ENCODE peak calls at places on chromosomes 3 and 15, in ten cellular contexts. One of them, this sample, is unnamed.

GRCh38 chr3:112074616-112075497 is 11.3 kb upstream of the C3orf52 start:
- DNase-seq in fibroblast of lung: peak; percentile 98
- DNase-seq in IMR-90: peak; percentile 97
- DNase-seq in CD8-positive, alpha-beta memory T cell: no peak
- DNase-seq in left lung: peak; percentile 83
- DNase-seq in psoas muscle: no peak
- DNase-seq in A549: peak; percentile 87
- DNase-seq in fibroblast of villous mesenchyme: peak; percentile 95
- DNase-seq in body of pancreas: peak; percentile 61
- DNase-seq in colonic mucosa: peak; percentile 70
- DNase-seq in this sample: no peak

GRCh38 chr15:58243083-58243482 is 104.9 kb downstream of the AQP9 start:
- DNase-seq in fibroblast of lung: no peak
- DNase-seq in IMR-90: no peak
- DNase-seq in CD8-positive, alpha-beta memory T cell: no peak
- DNase-seq in left lung: no peak
- DNase-seq in psoas muscle: no peak
- DNase-seq in A549: no peak
- DNase-seq in fibroblast of villous mesenchyme: no peak
- DNase-seq in body of pancreas: no peak
- DNase-seq in colonic mucosa: no peak
- DNase-seq in this sample: no peak

GRCh38 chr15:32698773-32699390 is 18.9 kb upstream of the GREM1 start:
- DNase-seq in fibroblast of lung: peak; percentile 62
- DNase-seq in IMR-90: peak; percentile 29
- DNase-seq in CD8-positive, alpha-beta memory T cell: no peak
- DNase-seq in left lung: no peak
- DNase-seq in psoas muscle: no peak
- DNase-seq in A549: no peak
- DNase-seq in fibroblast of villous mesenchyme: no peak
- DNase-seq in body of pancreas: no peak
- DNase-seq in colonic mucosa: no peak
- DNase-seq in this sample: no peak

GRCh38 chr3:126364731-126365301 is 7.6 kb upstream of the KLF15 start:
- DNase-seq in fibroblast of lung: no peak
- DNase-seq in IMR-90: no peak
- DNase-seq in CD8-positive, alpha-beta memory T cell: no peak
- DNase-seq in left lung: peak; percentile 41
- DNase-seq in psoas muscle: no peak
- DNase-seq in A549: no peak
- DNase-seq in fibroblast of villous mesenchyme: no peak
- DNase-seq in body of pancreas: no peak
- DNase-seq in colonic mucosa: no peak
- DNase-seq in this sample: no peak

GRCh38 chr3:128080323-128080898 is 28.2 kb downstream of the SEC61A1 start:
- DNase-seq in fibroblast of lung: peak; percentile 91
- DNase-seq in IMR-90: peak; percentile 98
- DNase-seq in CD8-positive, alpha-beta memory T cell: no peak
- DNase-seq in left lung: no peak
- DNase-seq in psoas muscle: no peak
- DNase-seq in A549: no peak
- DNase-seq in fibroblast of villous mesenchyme: peak; percentile 95
- DNase-seq in body of pancreas: no peak
- DNase-seq in colonic mucosa: no peak
- DNase-seq in this sample: no peak

GRCh38 chr3:50274371-50275104 is 4.3 kb upstream of the LSMEM2 start:
- DNase-seq in fibroblast of lung: peak; percentile 47
- DNase-seq in IMR-90: peak; percentile 57
- DNase-seq in CD8-positive, alpha-beta memory T cell: peak; percentile 55
- DNase-seq in left lung: peak; percentile 87
- DNase-seq in psoas muscle: peak; percentile 69
- DNase-seq in A549: peak; percentile 50
- DNase-seq in fibroblast of villous mesenchyme: peak; percentile 63
- DNase-seq in body of pancreas: peak; percentile 71
- DNase-seq in colonic mucosa: peak; percentile 79
- DNase-seq in this sample: no peak

GRCh38 chr15:70328137-70329115 is 230.7 kb upstream of the TLE3 start:
- DNase-seq in fibroblast of lung: peak; percentile 96
- DNase-seq in IMR-90: peak; percentile 48
- DNase-seq in CD8-positive, alpha-beta memory T cell: no peak
- DNase-seq in left lung: no peak
- DNase-seq in psoas muscle: peak; percentile 76
- DNase-seq in A549: no peak
- DNase-seq in fibroblast of villous mesenchyme: peak; percentile 88
- DNase-seq in body of pancreas: peak; percentile 40
- DNase-seq in colonic mucosa: no peak
- DNase-seq in this sample: no peak

GRCh38 chr3:165210132-165210531 is 13.9 kb upstream of the SLITRK3 start:
- DNase-seq in fibroblast of lung: no peak
- DNase-seq in IMR-90: no peak
- DNase-seq in CD8-positive, alpha-beta memory T cell: no peak
- DNase-seq in left lung: no peak
- DNase-seq in psoas muscle: no peak
- DNase-seq in A549: no peak
- DNase-seq in fibroblast of villous mesenchyme: no peak
- DNase-seq in body of pancreas: no peak
- DNase-seq in colonic mucosa: no peak
- DNase-seq in this sample: no peak

GRCh38 chr3:56771376-56771775 is 30.4 kb downstream of the ARHGEF3 start:
- DNase-seq in fibroblast of lung: no peak
- DNase-seq in IMR-90: no peak
- DNase-seq in CD8-positive, alpha-beta memory T cell: no peak
- DNase-seq in left lung: no peak
- DNase-seq in psoas muscle: no peak
- DNase-seq in A549: no peak
- DNase-seq in fibroblast of villous mesenchyme: no peak
- DNase-seq in body of pancreas: no peak
- DNase-seq in colonic mucosa: no peak
- DNase-seq in this sample: no peak

GRCh38 chr3:129794319-129795201 is 99.0 kb downstream of the TMCC1 start:
- DNase-seq in fibroblast of lung: peak; percentile 84
- DNase-seq in IMR-90: no peak
- DNase-seq in CD8-positive, alpha-beta memory T cell: no peak
- DNase-seq in left lung: peak; percentile 87
- DNase-seq in psoas muscle: no peak
- DNase-seq in A549: peak; percentile 36
- DNase-seq in fibroblast of villous mesenchyme: no peak
- DNase-seq in body of pancreas: peak; percentile 54
- DNase-seq in colonic mucosa: peak; percentile 74
- DNase-seq in this sample: no peak

GRCh38 chr3:25390605-25391004 is 37.5 kb upstream of the RARB start:
- DNase-seq in fibroblast of lung: no peak
- DNase-seq in IMR-90: no peak
- DNase-seq in CD8-positive, alpha-beta memory T cell: no peak
- DNase-seq in left lung: no peak
- DNase-seq in psoas muscle: no peak
- DNase-seq in A549: no peak
- DNase-seq in fibroblast of villous mesenchyme: no peak
- DNase-seq in body of pancreas: no peak
- DNase-seq in colonic mucosa: no peak
- DNase-seq in this sample: no peak

GRCh38 chr3:181722156-181722555 is 10.4 kb downstream of the SOX2 start:
- DNase-seq in fibroblast of lung: no peak
- DNase-seq in IMR-90: no peak
- DNase-seq in CD8-positive, alpha-beta memory T cell: no peak
- DNase-seq in left lung: no peak
- DNase-seq in psoas muscle: no peak
- DNase-seq in A549: no peak
- DNase-seq in fibroblast of villous mesenchyme: no peak
- DNase-seq in body of pancreas: no peak
- DNase-seq in colonic mucosa: no peak
- DNase-seq in this sample: no peak

GRCh38 chr3:127672429-127673190 is at the start of gene ABTB1:
- DNase-seq in fibroblast of lung: peak; percentile 65
- DNase-seq in IMR-90: peak; percentile 58
- DNase-seq in CD8-positive, alpha-beta memory T cell: peak; percentile 78
- DNase-seq in left lung: peak; percentile 99
- DNase-seq in psoas muscle: peak; percentile 88
- DNase-seq in A549: peak; percentile 68
- DNase-seq in fibroblast of villous mesenchyme: peak; percentile 78
- DNase-seq in body of pancreas: peak; percentile 89
- DNase-seq in colonic mucosa: peak; percentile 87
- DNase-seq in this sample: peak; percentile 57

GRCh38 chr3:4687167-4687566 is 194.0 kb downstream of the ITPR1 start:
- DNase-seq in fibroblast of lung: peak; percentile 59
- DNase-seq in IMR-90: no peak
- DNase-seq in CD8-positive, alpha-beta memory T cell: no peak
- DNase-seq in left lung: no peak
- DNase-seq in psoas muscle: no peak
- DNase-seq in A549: no peak
- DNase-seq in fibroblast of villous mesenchyme: peak; percentile 65
- DNase-seq in body of pancreas: peak; percentile 27
- DNase-seq in colonic mucosa: no peak
- DNase-seq in this sample: no peak

GRCh38 chr3:18847583-18848197 is 300.6 kb upstream of the KCNH8 start:
- DNase-seq in fibroblast of lung: no peak
- DNase-seq in IMR-90: no peak
- DNase-seq in CD8-positive, alpha-beta memory T cell: no peak
- DNase-seq in left lung: no peak
- DNase-seq in psoas muscle: no peak
- DNase-seq in A549: peak; percentile 10
- DNase-seq in fibroblast of villous mesenchyme: no peak
- DNase-seq in body of pancreas: no peak
- DNase-seq in colonic mucosa: no peak
- DNase-seq in this sample: no peak
- H3K4me3 ChIP-seq in fibroblast of lung: no peak overlapping the region
- H3K4me3 ChIP-seq in IMR-90: no peak overlapping the region
- H3K4me3 ChIP-seq in CD8-positive, alpha-beta memory T cell: no peak overlapping the region
- H3K4me3 ChIP-seq in left lung: no peak overlapping the region
- H3K4me3 ChIP-seq in psoas muscle: no peak overlapping the region
- H3K4me3 ChIP-seq in A549: no peak overlapping the region
- H3K4me3 ChIP-seq in fibroblast of villous mesenchyme: no peak overlapping the region
- H3K4me3 ChIP-seq in body of pancreas: no peak overlapping the region
- H3K4me3 ChIP-seq in colonic mucosa: no peak overlapping the region
- H3K4me3 ChIP-seq in this sample: no peak overlapping the region

GRCh38 chr15:66164788-66165187 is 88.8 kb downstream of the MEGF11 start:
- DNase-seq in fibroblast of lung: no peak
- DNase-seq in IMR-90: no peak
- DNase-seq in CD8-positive, alpha-beta memory T cell: no peak
- DNase-seq in left lung: no peak
- DNase-seq in psoas muscle: no peak
- DNase-seq in A549: no peak
- DNase-seq in fibroblast of villous mesenchyme: no peak
- DNase-seq in body of pancreas: no peak
- DNase-seq in colonic mucosa: no peak
- DNase-seq in this sample: no peak

GRCh38 chr15:66163553-66163952 is 90.0 kb downstream of the MEGF11 start:
- DNase-seq in fibroblast of lung: no peak
- DNase-seq in IMR-90: no peak
- DNase-seq in CD8-positive, alpha-beta memory T cell: no peak
- DNase-seq in left lung: no peak
- DNase-seq in psoas muscle: no peak
- DNase-seq in A549: no peak
- DNase-seq in fibroblast of villous mesenchyme: no peak
- DNase-seq in body of pancreas: no peak
- DNase-seq in colonic mucosa: no peak
- DNase-seq in this sample: no peak

GRCh38 chr15:66167854-66168253 is 85.7 kb downstream of the MEGF11 start:
- DNase-seq in fibroblast of lung: no peak
- DNase-seq in IMR-90: no peak
- DNase-seq in CD8-positive, alpha-beta memory T cell: no peak
- DNase-seq in left lung: no peak
- DNase-seq in psoas muscle: no peak
- DNase-seq in A549: no peak
- DNase-seq in fibroblast of villous mesenchyme: no peak
- DNase-seq in body of pancreas: no peak
- DNase-seq in colonic mucosa: no peak
- DNase-seq in this sample: no peak

GRCh38 chr15:66169023-66169422 is 84.5 kb downstream of the MEGF11 start:
- DNase-seq in fibroblast of lung: no peak
- DNase-seq in IMR-90: no peak
- DNase-seq in CD8-positive, alpha-beta memory T cell: no peak
- DNase-seq in left lung: no peak
- DNase-seq in psoas muscle: no peak
- DNase-seq in A549: no peak
- DNase-seq in fibroblast of villous mesenchyme: no peak
- DNase-seq in body of pancreas: no peak
- DNase-seq in colonic mucosa: no peak
- DNase-seq in this sample: no peak

DNA sequence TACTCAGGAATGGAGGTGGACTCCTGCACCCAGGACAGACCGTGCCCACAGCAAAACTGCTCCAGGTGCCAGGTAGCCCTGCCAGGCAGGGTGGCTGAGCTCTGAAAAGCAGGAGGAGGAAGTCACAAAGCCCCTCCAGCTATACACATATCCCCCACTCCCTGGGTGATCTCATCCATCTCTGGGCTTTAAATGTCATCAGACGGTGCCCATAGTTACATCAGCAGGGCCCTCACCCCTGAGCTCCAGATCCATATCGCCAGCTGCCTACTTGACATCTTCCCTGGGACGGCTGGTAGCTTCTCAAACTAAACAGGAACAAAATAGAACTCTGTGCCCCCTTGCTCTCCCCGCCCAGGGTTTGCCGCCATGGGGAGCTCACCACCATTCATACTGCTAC is 87.7 kb downstream of the MEGF11 start:
- DNase-seq in fibroblast of lung: no peak
- DNase-seq in IMR-90: no peak
- DNase-seq in CD8-positive, alpha-beta memory T cell: no peak
- DNase-seq in left lung: no peak
- DNase-seq in psoas muscle: no peak
- DNase-seq in A549: no peak
- DNase-seq in fibroblast of villous mesenchyme: no peak
- DNase-seq in body of pancreas: no peak
- DNase-seq in colonic mucosa: no peak
- DNase-seq in this sample: no peak
- H3K4me3 ChIP-seq in fibroblast of lung: no peak overlapping the region
- H3K4me3 ChIP-seq in IMR-90: no peak overlapping the region
- H3K4me3 ChIP-seq in CD8-positive, alpha-beta memory T cell: no peak overlapping the region
- H3K4me3 ChIP-seq in left lung: no peak overlapping the region
- H3K4me3 ChIP-seq in psoas muscle: no peak overlapping the region
- H3K4me3 ChIP-seq in A549: no peak overlapping the region
- H3K4me3 ChIP-seq in fibroblast of villous mesenchyme: no peak overlapping the region
- H3K4me3 ChIP-seq in body of pancreas: no peak overlapping the region
- H3K4me3 ChIP-seq in colonic mucosa: no peak overlapping the region
- H3K4me3 ChIP-seq in this sample: no peak overlapping the region

DNA sequence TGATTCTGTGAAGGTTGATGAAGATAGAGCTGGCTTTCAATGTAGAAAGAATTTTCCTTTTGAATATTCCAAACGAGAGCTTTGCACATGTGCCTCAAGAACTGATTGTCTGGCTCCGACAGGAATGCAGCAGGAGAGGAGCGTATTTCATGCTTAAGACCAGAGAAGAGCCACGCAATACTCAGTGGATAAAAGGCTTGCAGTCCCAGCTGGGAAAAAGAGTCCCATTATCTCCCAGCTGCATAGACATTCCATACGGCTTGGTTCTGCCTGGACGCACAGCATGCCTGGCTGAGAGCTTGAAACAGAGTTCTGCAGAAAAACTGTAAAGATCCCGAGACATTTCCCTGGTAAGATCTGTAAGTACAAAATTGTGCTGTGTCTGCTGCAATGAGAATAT is at the start of gene CNTN6:
- DNase-seq in fibroblast of lung: peak; percentile 58
- DNase-seq in IMR-90: no peak
- DNase-seq in CD8-positive, alpha-beta memory T cell: no peak
- DNase-seq in left lung: no peak
- DNase-seq in psoas muscle: no peak
- DNase-seq in A549: no peak
- DNase-seq in fibroblast of villous mesenchyme: no peak
- DNase-seq in body of pancreas: no peak
- DNase-seq in colonic mucosa: no peak
- DNase-seq in this sample: no peak
- H3K4me3 ChIP-seq in fibroblast of lung: no peak within 1 kb of the TSS
- H3K4me3 ChIP-seq in IMR-90: no peak within 1 kb of the TSS
- H3K4me3 ChIP-seq in CD8-positive, alpha-beta memory T cell: no peak within 1 kb of the TSS
- H3K4me3 ChIP-seq in left lung: no peak within 1 kb of the TSS
- H3K4me3 ChIP-seq in psoas muscle: no peak within 1 kb of the TSS
- H3K4me3 ChIP-seq in A549: no peak within 1 kb of the TSS
- H3K4me3 ChIP-seq in fibroblast of villous mesenchyme: no peak within 1 kb of the TSS
- H3K4me3 ChIP-seq in body of pancreas: no peak within 1 kb of the TSS
- H3K4me3 ChIP-seq in colonic mucosa: no peak within 1 kb of the TSS
- H3K4me3 ChIP-seq in this sample: no peak within 1 kb of the TSS

GRCh38 chr3:11717768-11718581 is 74.3 kb upstream of the VGLL4 start:
- DNase-seq in fibroblast of lung: peak; percentile 59
- DNase-seq in IMR-90: peak; percentile 46
- DNase-seq in CD8-positive, alpha-beta memory T cell: no peak
- DNase-seq in left lung: no peak
- DNase-seq in psoas muscle: no peak
- DNase-seq in A549: peak; percentile 38
- DNase-seq in fibroblast of villous mesenchyme: peak; percentile 61
- DNase-seq in body of pancreas: peak; percentile 40
- DNase-seq in colonic mucosa: peak; percentile 22
- DNase-seq in this sample: no peak
- H3K4me3 ChIP-seq in fibroblast of lung: peak overlapping the region; percentile 61
- H3K4me3 ChIP-seq in IMR-90: peak overlapping the region; percentile 76
- H3K4me3 ChIP-seq in CD8-positive, alpha-beta memory T cell: peak overlapping the region; percentile 46
- H3K4me3 ChIP-seq in left lung: peak overlapping the region; percentile 86
- H3K4me3 ChIP-seq in psoas muscle: peak overlapping the region; percentile 90
- H3K4me3 ChIP-seq in A549: peak overlapping the region; percentile 63
- H3K4me3 ChIP-seq in fibroblast of villous mesenchyme: peak overlapping the region; percentile 73
- H3K4me3 ChIP-seq in body of pancreas: peak overlapping the region; percentile 5
- H3K4me3 ChIP-seq in colonic mucosa: peak overlapping the region; percentile 96
- H3K4me3 ChIP-seq in this sample: peak overlapping the region; percentile 94

This sample was measured in thoracic aorta.